ENCODE peak calls at places on chromosomes 1 and 21, in six cellular contexts. G is stomach, P is pancreas, V is transverse colon, K is K562, M is brain microvascular endothelial cell. E is an unnamed sample. For H3K36me3, the result is how much of the 10 kb centered on the place peaks cover.

GRCh38 chr1:155989992-155990325 is 11.6 kb upstream of the ARHGEF2 start:
- DNase-seq in G (no peak), P (peak), V (no peak), K (no peak), M (no peak), E (no peak)

GRCh38 chr1:56758135-56758534 is 61.1 kb downstream of the FYB2 start:
- DNase-seq in G (peak), P (no peak), V (peak), K (no peak), M (no peak), E (no peak)

GRCh38 chr1:21337010-21337437 is 46.8 kb upstream of the ECE1 start:
- DNase-seq in G (no peak), P (no peak), V (peak), K (no peak), M (no peak), E (no peak)

GRCh38 chr1:192887426-192887825 is 78.6 kb downstream of the RGS2 start:
- DNase-seq in G (no peak), P (no peak), V (no peak), K (no peak), M (no peak), E (no peak)

GRCh38 chr21:44749116-44749758 is 37.9 kb upstream of the TSPEAR start:
- DNase-seq in G (no peak), P (no peak), V (no peak), K (no peak), M (no peak), E (no peak)

GRCh38 chr1:13469343-13469742 is 44.5 kb downstream of the LRRC38 start:
- DNase-seq in G (no peak), P (no peak), V (no peak), K (peak), M (no peak), E (no peak)

GRCh38 chr1:194176212-194176611 is 989.8 kb upstream of the B3GALT2 start:
- DNase-seq in G (no peak), P (no peak), V (no peak), K (no peak), M (no peak), E (no peak)

GRCh38 chr1:112579801-112580510 is 39.0 kb downstream of the ST7L start:
- DNase-seq in G (no peak), P (no peak), V (no peak), K (no peak), M (no peak), E (no peak)

GRCh38 chr1:202861420-202862121 is 27.4 kb downstream of the RABIF start:
- DNase-seq in G (peak), P (peak), V (peak), K (peak), M (peak), E (peak)

GRCh38 chr1:57835620-57836019 is 411.8 kb upstream of the DAB1 start:
- DNase-seq in G (no peak), P (no peak), V (peak), K (no peak), M (no peak), E (no peak)

GRCh38 chr1:41109316-41110263 is 88.1 kb upstream of the SLFNL1 start:
- DNase-seq in G (peak), P (no peak), V (peak), K (peak), M (peak), E (peak)

GRCh38 chr1:6891781-6892579 is 106.7 kb downstream of the CAMTA1 start:
- DNase-seq in G (no peak), P (no peak), V (no peak), K (no peak), M (peak), E (no peak)

GRCh38 chr21:20523191-20523590 is 475.0 kb upstream of the NCAM2 start:
- DNase-seq in G (no peak), P (no peak), V (no peak), K (no peak), M (no peak), E (no peak)

GRCh38 chr1:164064501-164064900 is 494.5 kb upstream of the PBX1 start:
- DNase-seq in G (no peak), P (no peak), V (no peak), K (no peak), M (no peak), E (no peak)

GRCh38 chr1:45200906-45201500 is 5.4 kb downstream of the ZSWIM5 start:
- DNase-seq in G (no peak), P (no peak), V (no peak), K (no peak), M (peak), E (no peak)

GRCh38 chr1:46603481-46603857 is 599 bp downstream of the MKNK1 start:
- DNase-seq in G (no peak), P (no peak), V (no peak), K (no peak), M (no peak), E (no peak)

GRCh38 chr1:93222987-93223675 is 42.6 kb downstream of the CCDC18 start:
- DNase-seq in G (no peak), P (no peak), V (no peak), K (no peak), M (no peak), E (no peak)

GRCh38 chr1:82405333-82405732 is 604.6 kb downstream of the ADGRL2 start:
- DNase-seq in G (no peak), P (no peak), V (no peak), K (no peak), M (no peak), E (no peak)

GRCh38 chr1:226549937-226550670 is 1.5 kb downstream of the STUM start:
- DNase-seq in G (peak), P (peak), V (peak), K (peak), M (no peak), E (peak)

GRCh38 chr1:65812065-65812464 is 19.4 kb downstream of the PDE4B start:
- DNase-seq in G (no peak), P (no peak), V (peak), K (no peak), M (peak), E (no peak)

GRCh38 chr1:35856964-35857363 is 26.0 kb upstream of the AGO1 start:
- DNase-seq in G (no peak), P (no peak), V (no peak), K (no peak), M (no peak), E (no peak)

GRCh38 chr1:207084701-207085180 is 3.9 kb upstream of the C4BPB start:
- DNase-seq in G (peak), P (no peak), V (peak), K (peak), M (peak), E (no peak)

GRCh38 chr1:237428809-237429208 is 386.8 kb downstream of the RYR2 start:
- DNase-seq in G (no peak), P (no peak), V (no peak), K (no peak), M (no peak), E (no peak)

GRCh38 chr1:15346356-15347030 is 63.2 kb upstream of the EFHD2 start:
- DNase-seq in G (no peak), P (no peak), V (no peak), K (no peak), M (no peak), E (no peak)

GRCh38 chr1:181033128-181033798 is 520 bp upstream of the MR1 start:
- DNase-seq in G (no peak), P (no peak), V (peak), K (no peak), M (peak), E (peak)

GRCh38 chr1:221868894-221869293 is 127.0 kb upstream of the DUSP10 start:
- DNase-seq in G (no peak), P (no peak), V (no peak), K (no peak), M (peak), E (no peak)

GRCh38 chr1:183872406-183872805 is 67.5 kb downstream of the RGL1 start:
- DNase-seq in G (no peak), P (no peak), V (no peak), K (no peak), M (no peak), E (no peak)

GRCh38 chr1:147892216-147892615 is 10.4 kb upstream of the GJA8 start:
- DNase-seq in G (no peak), P (no peak), V (no peak), K (no peak), M (no peak), E (no peak)

GRCh38 chr21:31905444-31906400 is 32.9 kb downstream of the HUNK start:
- DNase-seq in G (no peak), P (no peak), V (no peak), K (no peak), M (no peak), E (no peak)

GRCh38 chr21:43806017-43806710 is 16.8 kb downstream of the RRP1 start:
- DNase-seq in G (no peak), P (no peak), V (no peak), K (no peak), M (no peak), E (no peak)

GRCh38 chr1:99768525-99769382 is 2.3 kb upstream of the FRRS1 start:
- DNase-seq in G (no peak), P (no peak), V (no peak), K (no peak), M (peak), E (no peak)

GRCh38 chr1:171985639-171986038 is 144.3 kb downstream of the DNM3 start:
- DNase-seq in G (no peak), P (no peak), V (no peak), K (peak), M (no peak), E (no peak)

GRCh38 chr21:41426656-41427311 is 745 bp downstream of the MX1 start:
- DNase-seq in G (no peak), P (no peak), V (no peak), K (no peak), M (no peak), E (no peak)
- H3K27ac ChIP-seq in G (peak), P (no peak), V (peak), K (no peak), M (no peak), E (peak)

GRCh38 chr1:55049914-55050278 is 10.5 kb downstream of the PCSK9 start:
- DNase-seq in G (no peak), P (no peak), V (no peak), K (no peak), M (peak), E (no peak)

GRCh38 chr1:55052221-55053142 is 13.1 kb downstream of the PCSK9 start:
- DNase-seq in G (no peak), P (no peak), V (no peak), K (no peak), M (no peak), E (no peak)

GRCh38 chr1:55051169-55051568 is 11.8 kb downstream of the PCSK9 start:
- DNase-seq in G (no peak), P (no peak), V (no peak), K (no peak), M (no peak), E (no peak)

GRCh38 chr1:55050283-55050682 is 10.9 kb downstream of the PCSK9 start:
- DNase-seq in G (no peak), P (no peak), V (no peak), K (no peak), M (peak), E (no peak)

GRCh38 chr1:55051621-55052020 is 12.3 kb downstream of the PCSK9 start:
- DNase-seq in G (no peak), P (no peak), V (no peak), K (no peak), M (no peak), E (no peak)
- H3K36me3 ChIP-seq in G (under half), P (under half), V (under half), K (half or more), M (under half), E (under half)

DNA sequence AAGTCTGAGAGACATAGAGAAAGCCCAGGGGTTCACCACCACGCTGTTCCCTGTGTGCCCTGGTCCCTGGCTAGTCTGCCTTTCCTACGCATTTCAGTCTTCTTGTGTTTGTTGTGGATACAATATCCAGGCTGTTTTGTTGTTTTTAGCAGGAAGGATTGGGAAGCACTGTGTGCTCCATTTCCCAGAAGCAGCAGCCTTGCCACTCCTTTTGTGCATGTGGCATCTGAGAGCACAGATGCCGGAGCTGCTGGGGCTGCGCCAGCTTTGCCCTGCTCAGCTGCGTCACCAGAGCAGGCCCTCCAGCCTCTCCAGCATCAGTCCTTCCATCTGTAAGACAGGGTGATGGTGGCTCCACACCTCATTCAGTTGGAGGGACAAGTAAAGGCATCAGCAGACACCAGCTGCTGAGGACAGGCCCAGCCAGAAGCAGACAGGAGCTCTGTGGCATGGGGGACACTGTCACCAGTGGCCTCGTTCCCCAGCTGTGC is 94.4 kb upstream of the COL6A1 start:
- DNase-seq in G (no peak), P (peak), V (no peak), K (no peak), M (peak), E (no peak)
- H3K27ac ChIP-seq in G (no peak), P (no peak), V (peak), K (no peak), M (no peak), E (no peak)

DNA sequence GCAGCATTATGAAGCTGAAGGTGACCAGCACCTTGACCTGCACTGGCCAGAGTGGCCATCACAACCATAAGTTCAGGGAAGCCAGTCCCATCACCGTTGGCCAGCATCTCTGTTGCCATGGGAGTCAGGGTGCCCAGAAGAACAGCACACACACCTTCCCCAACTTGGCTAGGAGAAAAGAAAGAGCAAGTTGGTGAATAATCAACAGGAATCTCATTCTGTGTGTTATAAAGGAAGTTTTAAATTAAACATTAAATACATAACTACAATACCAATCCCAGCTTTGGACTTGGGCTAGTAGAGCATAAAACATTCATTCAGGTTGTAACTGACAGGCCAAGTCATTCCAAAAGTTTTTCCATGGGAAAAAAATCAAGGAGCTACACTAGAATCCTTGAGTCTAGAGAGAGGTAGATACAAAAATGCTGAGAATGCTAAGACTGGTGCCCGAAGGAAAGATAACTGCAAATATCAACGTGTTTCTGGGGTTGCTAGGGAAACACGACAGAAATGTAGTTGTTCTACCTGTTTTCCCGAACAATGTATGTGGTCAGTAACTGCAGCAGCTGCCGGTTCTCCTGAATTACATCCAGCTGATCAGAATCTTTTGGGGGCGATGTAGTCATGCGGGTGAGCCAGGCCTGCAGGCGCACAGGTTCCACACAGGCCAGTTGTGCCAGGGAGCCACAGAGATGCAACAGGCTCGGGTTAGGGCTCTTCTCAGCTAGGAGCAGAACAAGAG is 45.6 kb downstream of the UBR4 start:
- DNase-seq in G (no peak), P (no peak), V (no peak), K (no peak), M (no peak), E (no peak)
- H3K36me3 ChIP-seq in G (half or more), P (half or more), V (under half), K (half or more), M (half or more), E (under half)

GRCh38 chr21:15872236-15872635 is 142.5 kb downstream of the USP25 start:
- DNase-seq in G (no peak), P (no peak), V (no peak), K (no peak), M (no peak), E (no peak)

GRCh38 chr21:15868940-15869339 is 139.2 kb downstream of the USP25 start:
- DNase-seq in G (no peak), P (no peak), V (no peak), K (no peak), M (no peak), E (no peak)

GRCh38 chr21:15875286-15875685 is 145.5 kb downstream of the USP25 start:
- DNase-seq in G (no peak), P (no peak), V (no peak), K (no peak), M (no peak), E (no peak)

GRCh38 chr21:15874610-15875009 is 144.8 kb downstream of the USP25 start:
- DNase-seq in G (no peak), P (no peak), V (no peak), K (no peak), M (no peak), E (no peak)

GRCh38 chr21:15870819-15871218 is 141.0 kb downstream of the USP25 start:
- DNase-seq in G (no peak), P (no peak), V (no peak), K (no peak), M (no peak), E (no peak)
- H3K27ac ChIP-seq in G (no peak), P (no peak), V (no peak), K (no peak), M (no peak), E (no peak)

DNA sequence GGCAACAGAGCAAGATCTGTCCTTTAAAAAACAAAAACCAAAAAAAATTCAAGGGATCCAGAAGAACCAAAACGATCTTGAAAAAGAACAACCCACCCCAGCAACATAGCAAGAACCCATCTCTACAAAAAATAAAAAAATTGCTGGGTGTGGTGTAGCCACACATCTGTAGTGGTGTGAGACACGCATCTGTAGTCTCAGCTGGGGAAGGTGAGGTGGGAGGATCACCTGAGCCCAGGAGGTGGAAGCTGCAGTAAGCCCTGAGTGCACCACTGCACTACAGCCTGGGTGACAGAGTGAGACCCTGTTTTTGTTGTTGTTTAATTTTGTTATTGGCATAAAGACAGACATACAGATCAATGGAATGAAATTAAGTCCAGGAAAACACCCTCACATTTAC is 22.3 kb downstream of the TRIM33 start:
- DNase-seq in G (no peak), P (no peak), V (no peak), K (no peak), M (no peak), E (no peak)
- H3K36me3 ChIP-seq in G (under half), P (under half), V (under half), K (under half), M (under half), E (under half)

DNA sequence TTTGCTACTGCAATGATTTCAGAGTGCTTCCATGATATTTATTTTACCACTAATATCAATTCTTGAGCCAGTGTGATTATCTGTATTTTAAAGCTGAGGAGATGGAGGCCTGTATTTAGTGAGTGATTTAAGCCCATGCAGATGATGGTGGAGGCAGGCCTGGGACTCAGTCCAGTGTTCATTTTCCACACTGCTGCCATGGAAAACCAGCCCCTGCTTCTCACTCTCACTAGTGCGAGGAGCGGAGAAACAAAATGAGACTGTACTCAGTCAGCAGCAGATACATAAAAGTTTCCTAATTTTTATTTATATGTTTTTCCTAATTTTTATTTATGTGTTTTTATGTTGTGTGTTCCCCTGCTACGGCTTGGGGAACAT is 32.8 kb downstream of the LRRC8B start:
- DNase-seq in G (no peak), P (no peak), V (no peak), K (no peak), M (no peak), E (no peak)
- H3K27ac ChIP-seq in G (no peak), P (no peak), V (peak), K (no peak), M (no peak), E (peak)

GRCh38 chr1:1770102-1770501 is 8.2 kb downstream of the NADK start:
- DNase-seq in G (no peak), P (no peak), V (no peak), K (no peak), M (no peak), E (no peak)

GRCh38 chr1:1763657-1764621 is 14.3 kb downstream of the NADK start:
- DNase-seq in G (peak), P (peak), V (no peak), K (no peak), M (no peak), E (no peak)

GRCh38 chr1:1764876-1765478 is 13.3 kb downstream of the NADK start:
- DNase-seq in G (no peak), P (peak), V (no peak), K (no peak), M (no peak), E (no peak)

GRCh38 chr1:1771096-1771495 is 7.2 kb downstream of the NADK start:
- DNase-seq in G (no peak), P (no peak), V (no peak), K (no peak), M (no peak), E (no peak)

DNA sequence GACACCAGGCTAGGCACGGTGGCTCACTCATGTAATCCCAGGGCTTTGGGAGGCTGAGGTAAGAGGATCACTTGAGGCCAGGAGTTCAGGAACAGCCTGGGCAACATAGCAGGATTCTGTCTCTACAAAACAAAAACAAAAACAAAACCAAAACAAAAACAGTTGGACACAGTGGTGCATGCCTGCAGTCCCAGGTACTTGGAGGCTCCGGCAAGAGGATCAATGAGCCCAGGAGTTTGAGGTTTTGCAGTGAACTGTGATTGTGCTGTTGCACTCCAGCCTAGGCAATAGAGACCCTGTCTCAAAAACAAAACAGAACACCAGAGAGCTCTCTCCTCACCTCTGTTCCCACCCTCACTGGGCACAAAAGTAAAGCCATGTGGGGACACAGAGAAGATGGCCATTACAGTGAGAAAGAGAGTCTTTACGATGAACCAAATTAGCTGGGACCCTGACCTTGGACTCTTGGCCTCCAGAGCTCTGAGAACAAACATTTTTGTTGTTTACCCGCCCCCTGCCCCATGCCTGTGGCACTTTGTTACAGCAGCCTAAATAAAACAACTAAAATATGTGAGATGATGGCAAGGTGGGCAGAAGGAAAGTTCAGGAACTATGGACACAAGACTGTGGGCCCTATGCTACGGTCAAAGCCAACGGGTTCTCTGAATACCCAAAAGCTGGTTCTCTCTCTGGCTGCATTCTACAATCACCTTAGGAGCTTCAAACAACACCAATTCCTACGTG is 9.8 kb downstream of the NADK start:
- DNase-seq in G (no peak), P (no peak), V (no peak), K (no peak), M (no peak), E (no peak)
- H3K36me3 ChIP-seq in G (half or more), P (under half), V (under half), K (half or more), M (under half), E (under half)